ENCODE peak calls at places on chromosomes 16 and 17, in six cellular contexts. One of them, this sample, is unnamed.

GRCh38 chr17:6695565-6695964 is 17.6 kb downstream of the SLC13A5 start:
- DNase-seq in naive thymus-derived CD4-positive, alpha-beta T cell: no peak
- DNase-seq in heart right ventricle: no peak
- DNase-seq in upper lobe of right lung: no peak
- DNase-seq in cardiac fibroblast: no peak
- DNase-seq in foreskin fibroblast: no peak
- DNase-seq in this sample: no peak

GRCh38 chr17:34990921-34991365 is 10.6 kb downstream of the LIG3 start:
- DNase-seq in naive thymus-derived CD4-positive, alpha-beta T cell: no peak
- DNase-seq in heart right ventricle: no peak
- DNase-seq in upper lobe of right lung: no peak
- DNase-seq in cardiac fibroblast: peak
- DNase-seq in foreskin fibroblast: no peak
- DNase-seq in this sample: peak

GRCh38 chr16:20937736-20938135 is 37.2 kb downstream of the LYRM1 start:
- DNase-seq in naive thymus-derived CD4-positive, alpha-beta T cell: no peak
- DNase-seq in heart right ventricle: no peak
- DNase-seq in upper lobe of right lung: no peak
- DNase-seq in cardiac fibroblast: no peak
- DNase-seq in foreskin fibroblast: no peak
- DNase-seq in this sample: no peak

GRCh38 chr16:88940196-88941050 is 36.6 kb downstream of the CBFA2T3 start:
- DNase-seq in naive thymus-derived CD4-positive, alpha-beta T cell: no peak
- DNase-seq in heart right ventricle: peak
- DNase-seq in upper lobe of right lung: no peak
- DNase-seq in cardiac fibroblast: no peak
- DNase-seq in foreskin fibroblast: peak
- DNase-seq in this sample: no peak

GRCh38 chr16:82874251-82874650 is 247.5 kb downstream of the CDH13 start:
- DNase-seq in naive thymus-derived CD4-positive, alpha-beta T cell: no peak
- DNase-seq in heart right ventricle: no peak
- DNase-seq in upper lobe of right lung: no peak
- DNase-seq in cardiac fibroblast: no peak
- DNase-seq in foreskin fibroblast: no peak
- DNase-seq in this sample: no peak

GRCh38 chr17:72788950-72789585 is 303.4 kb downstream of the SLC39A11 start:
- DNase-seq in naive thymus-derived CD4-positive, alpha-beta T cell: no peak
- DNase-seq in heart right ventricle: no peak
- DNase-seq in upper lobe of right lung: no peak
- DNase-seq in cardiac fibroblast: peak
- DNase-seq in foreskin fibroblast: peak
- DNase-seq in this sample: no peak

GRCh38 chr16:12320298-12320706 is 343.8 kb downstream of the SNX29 start:
- DNase-seq in naive thymus-derived CD4-positive, alpha-beta T cell: no peak
- DNase-seq in heart right ventricle: no peak
- DNase-seq in upper lobe of right lung: no peak
- DNase-seq in cardiac fibroblast: no peak
- DNase-seq in foreskin fibroblast: peak
- DNase-seq in this sample: no peak

GRCh38 chr16:30065943-30066881 is 652 bp downstream of the ALDOA start:
- DNase-seq in naive thymus-derived CD4-positive, alpha-beta T cell: no peak
- DNase-seq in heart right ventricle: no peak
- DNase-seq in upper lobe of right lung: peak
- DNase-seq in cardiac fibroblast: peak
- DNase-seq in foreskin fibroblast: peak
- DNase-seq in this sample: no peak

GRCh38 chr17:82528484-82529265 is 9.1 kb downstream of the FOXK2 start:
- DNase-seq in naive thymus-derived CD4-positive, alpha-beta T cell: no peak
- DNase-seq in heart right ventricle: peak
- DNase-seq in upper lobe of right lung: no peak
- DNase-seq in cardiac fibroblast: peak
- DNase-seq in foreskin fibroblast: peak
- DNase-seq in this sample: no peak

GRCh38 chr16:59950431-59950830 is 1216.3 kb upstream of the GOT2 start:
- DNase-seq in naive thymus-derived CD4-positive, alpha-beta T cell: no peak
- DNase-seq in heart right ventricle: no peak
- DNase-seq in upper lobe of right lung: no peak
- DNase-seq in cardiac fibroblast: no peak
- DNase-seq in foreskin fibroblast: no peak
- DNase-seq in this sample: no peak

GRCh38 chr17:35244345-35245195 is 1.7 kb downstream of the SLFN5 start:
- DNase-seq in naive thymus-derived CD4-positive, alpha-beta T cell: peak
- DNase-seq in heart right ventricle: peak
- DNase-seq in upper lobe of right lung: peak
- DNase-seq in cardiac fibroblast: peak
- DNase-seq in foreskin fibroblast: peak
- DNase-seq in this sample: peak

GRCh38 chr17:83183951-83184506 is 104.6 kb downstream of the METRNL start:
- DNase-seq in naive thymus-derived CD4-positive, alpha-beta T cell: no peak
- DNase-seq in heart right ventricle: peak
- DNase-seq in upper lobe of right lung: no peak
- DNase-seq in cardiac fibroblast: no peak
- DNase-seq in foreskin fibroblast: no peak
- DNase-seq in this sample: no peak

GRCh38 chr17:65283704-65284103 is 146.5 kb downstream of the RGS9 start:
- DNase-seq in naive thymus-derived CD4-positive, alpha-beta T cell: no peak
- DNase-seq in heart right ventricle: no peak
- DNase-seq in upper lobe of right lung: no peak
- DNase-seq in cardiac fibroblast: peak
- DNase-seq in foreskin fibroblast: no peak
- DNase-seq in this sample: no peak

GRCh38 chr17:74200112-74200511 is 3.4 kb upstream of the RPL38 start:
- DNase-seq in naive thymus-derived CD4-positive, alpha-beta T cell: no peak
- DNase-seq in heart right ventricle: no peak
- DNase-seq in upper lobe of right lung: no peak
- DNase-seq in cardiac fibroblast: no peak
- DNase-seq in foreskin fibroblast: no peak
- DNase-seq in this sample: no peak

GRCh38 chr16:83542491-83542890 is 265.3 kb upstream of the HSBP1 start:
- DNase-seq in naive thymus-derived CD4-positive, alpha-beta T cell: no peak
- DNase-seq in heart right ventricle: no peak
- DNase-seq in upper lobe of right lung: no peak
- DNase-seq in cardiac fibroblast: no peak
- DNase-seq in foreskin fibroblast: no peak
- DNase-seq in this sample: no peak

GRCh38 chr16:16780588-16780987 is 401.6 kb downstream of the NPIPA7 start:
- DNase-seq in naive thymus-derived CD4-positive, alpha-beta T cell: no peak
- DNase-seq in heart right ventricle: no peak
- DNase-seq in upper lobe of right lung: no peak
- DNase-seq in cardiac fibroblast: no peak
- DNase-seq in foreskin fibroblast: no peak
- DNase-seq in this sample: no peak

GRCh38 chr17:333626-334396 is 18.8 kb downstream of the RPH3AL start:
- DNase-seq in naive thymus-derived CD4-positive, alpha-beta T cell: no peak
- DNase-seq in heart right ventricle: peak
- DNase-seq in upper lobe of right lung: peak
- DNase-seq in cardiac fibroblast: peak
- DNase-seq in foreskin fibroblast: peak
- DNase-seq in this sample: no peak

GRCh38 chr17:17702821-17703607 is 21.8 kb downstream of the RAI1 start:
- DNase-seq in naive thymus-derived CD4-positive, alpha-beta T cell: no peak
- DNase-seq in heart right ventricle: peak
- DNase-seq in upper lobe of right lung: no peak
- DNase-seq in cardiac fibroblast: peak
- DNase-seq in foreskin fibroblast: no peak
- DNase-seq in this sample: no peak

GRCh38 chr16:14495213-14496046 is 134.6 kb downstream of the PARN start:
- DNase-seq in naive thymus-derived CD4-positive, alpha-beta T cell: no peak
- DNase-seq in heart right ventricle: no peak
- DNase-seq in upper lobe of right lung: no peak
- DNase-seq in cardiac fibroblast: no peak
- DNase-seq in foreskin fibroblast: no peak
- DNase-seq in this sample: no peak

GRCh38 chr16:14496786-14497185 is 133.3 kb downstream of the PARN start:
- DNase-seq in naive thymus-derived CD4-positive, alpha-beta T cell: no peak
- DNase-seq in heart right ventricle: no peak
- DNase-seq in upper lobe of right lung: no peak
- DNase-seq in cardiac fibroblast: no peak
- DNase-seq in foreskin fibroblast: no peak
- DNase-seq in this sample: no peak

GRCh38 chr16:14497245-14498082 is 132.6 kb downstream of the PARN start:
- DNase-seq in naive thymus-derived CD4-positive, alpha-beta T cell: no peak
- DNase-seq in heart right ventricle: no peak
- DNase-seq in upper lobe of right lung: no peak
- DNase-seq in cardiac fibroblast: no peak
- DNase-seq in foreskin fibroblast: no peak
- DNase-seq in this sample: no peak

GRCh38 chr16:14494396-14494795 is 135.7 kb downstream of the PARN start:
- DNase-seq in naive thymus-derived CD4-positive, alpha-beta T cell: no peak
- DNase-seq in heart right ventricle: no peak
- DNase-seq in upper lobe of right lung: no peak
- DNase-seq in cardiac fibroblast: no peak
- DNase-seq in foreskin fibroblast: no peak
- DNase-seq in this sample: no peak

GRCh38 chr16:14496047-14496770 is 133.9 kb downstream of the PARN start:
- DNase-seq in naive thymus-derived CD4-positive, alpha-beta T cell: no peak
- DNase-seq in heart right ventricle: no peak
- DNase-seq in upper lobe of right lung: no peak
- DNase-seq in cardiac fibroblast: no peak
- DNase-seq in foreskin fibroblast: no peak
- DNase-seq in this sample: no peak
- H3K4me3 ChIP-seq in naive thymus-derived CD4-positive, alpha-beta T cell: no peak
- H3K4me3 ChIP-seq in heart right ventricle: no peak
- H3K4me3 ChIP-seq in upper lobe of right lung: no peak
- H3K4me3 ChIP-seq in cardiac fibroblast: no peak
- H3K4me3 ChIP-seq in foreskin fibroblast: no peak
- H3K4me3 ChIP-seq in this sample: no peak

GRCh38 chr16:65770752-65771151 is 595.7 kb upstream of the CDH5 start:
- DNase-seq in naive thymus-derived CD4-positive, alpha-beta T cell: no peak
- DNase-seq in heart right ventricle: no peak
- DNase-seq in upper lobe of right lung: no peak
- DNase-seq in cardiac fibroblast: no peak
- DNase-seq in foreskin fibroblast: no peak
- DNase-seq in this sample: no peak

GRCh38 chr16:65767125-65767524 is 599.4 kb upstream of the CDH5 start:
- DNase-seq in naive thymus-derived CD4-positive, alpha-beta T cell: no peak
- DNase-seq in heart right ventricle: no peak
- DNase-seq in upper lobe of right lung: no peak
- DNase-seq in cardiac fibroblast: no peak
- DNase-seq in foreskin fibroblast: no peak
- DNase-seq in this sample: no peak

GRCh38 chr16:65771707-65772106 is 594.8 kb upstream of the CDH5 start:
- DNase-seq in naive thymus-derived CD4-positive, alpha-beta T cell: no peak
- DNase-seq in heart right ventricle: no peak
- DNase-seq in upper lobe of right lung: no peak
- DNase-seq in cardiac fibroblast: no peak
- DNase-seq in foreskin fibroblast: no peak
- DNase-seq in this sample: no peak

GRCh38 chr16:65769776-65770438 is 596.6 kb upstream of the CDH5 start:
- DNase-seq in naive thymus-derived CD4-positive, alpha-beta T cell: no peak
- DNase-seq in heart right ventricle: no peak
- DNase-seq in upper lobe of right lung: no peak
- DNase-seq in cardiac fibroblast: peak
- DNase-seq in foreskin fibroblast: no peak
- DNase-seq in this sample: no peak

DNA sequence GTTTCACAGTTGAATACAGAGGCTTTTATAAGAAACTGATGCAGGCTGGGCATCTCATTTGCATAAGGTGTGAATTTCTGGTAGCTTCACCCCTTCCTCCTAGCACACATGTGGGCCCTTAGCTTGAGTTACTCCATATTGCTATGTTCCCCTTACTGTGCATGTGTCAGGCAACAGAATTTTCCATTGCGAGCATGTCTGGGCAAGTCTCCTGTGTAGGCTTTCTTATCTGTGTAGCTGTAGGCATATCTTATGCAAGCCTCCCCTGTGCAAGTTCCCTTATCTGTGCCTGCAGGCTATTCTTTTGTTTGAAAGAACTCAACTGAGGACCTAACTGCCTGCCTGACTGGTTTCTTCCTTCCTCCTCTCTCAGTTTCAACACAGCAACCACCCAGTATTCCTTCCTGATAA is 597.4 kb upstream of the CDH5 start:
- DNase-seq in naive thymus-derived CD4-positive, alpha-beta T cell: no peak
- DNase-seq in heart right ventricle: no peak
- DNase-seq in upper lobe of right lung: no peak
- DNase-seq in cardiac fibroblast: peak
- DNase-seq in foreskin fibroblast: peak
- DNase-seq in this sample: peak
- H3K4me3 ChIP-seq in naive thymus-derived CD4-positive, alpha-beta T cell: no peak
- H3K4me3 ChIP-seq in heart right ventricle: no peak
- H3K4me3 ChIP-seq in upper lobe of right lung: no peak
- H3K4me3 ChIP-seq in cardiac fibroblast: no peak
- H3K4me3 ChIP-seq in foreskin fibroblast: no peak
- H3K4me3 ChIP-seq in this sample: no peak

DNA sequence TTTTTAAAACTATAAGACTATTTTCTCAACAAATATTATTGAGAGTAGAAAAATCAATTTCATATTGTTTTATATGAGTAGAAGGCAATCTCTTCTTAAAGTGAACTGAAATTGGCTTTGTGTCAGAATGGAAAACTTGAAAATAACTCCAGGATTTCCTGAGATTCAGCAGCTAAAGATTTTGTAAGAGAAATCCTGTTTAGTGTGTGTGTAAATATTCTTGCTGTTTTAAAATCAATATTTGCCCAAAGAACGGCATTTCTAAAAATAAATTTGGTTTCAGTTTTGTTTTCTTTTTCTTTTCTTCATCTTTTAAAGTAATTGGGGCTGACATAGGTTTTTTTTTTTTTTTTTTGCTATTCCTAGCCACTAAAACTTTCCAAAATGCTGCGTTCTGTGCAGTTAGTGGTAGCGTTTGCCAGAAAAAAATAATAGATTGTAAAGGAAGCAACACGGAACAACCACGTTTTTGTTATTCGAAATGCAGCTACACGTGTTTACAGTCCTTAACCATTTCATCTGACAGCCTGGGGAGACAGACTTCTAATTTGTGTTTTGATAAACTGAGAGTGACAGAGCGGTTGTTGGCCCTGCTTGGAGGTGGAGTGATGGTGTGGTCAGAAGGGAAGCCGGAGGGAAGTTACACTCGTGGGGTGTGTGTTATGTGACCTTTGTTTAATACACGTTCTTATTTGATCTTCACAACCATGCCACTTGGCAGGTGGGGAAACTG is 21.6 kb upstream of the SMPD3 start:
- DNase-seq in naive thymus-derived CD4-positive, alpha-beta T cell: no peak
- DNase-seq in heart right ventricle: no peak
- DNase-seq in upper lobe of right lung: no peak
- DNase-seq in cardiac fibroblast: no peak
- DNase-seq in foreskin fibroblast: no peak
- DNase-seq in this sample: no peak
- H3K4me3 ChIP-seq in naive thymus-derived CD4-positive, alpha-beta T cell: peak
- H3K4me3 ChIP-seq in heart right ventricle: peak
- H3K4me3 ChIP-seq in upper lobe of right lung: peak
- H3K4me3 ChIP-seq in cardiac fibroblast: no peak
- H3K4me3 ChIP-seq in foreskin fibroblast: no peak
- H3K4me3 ChIP-seq in this sample: peak

DNA sequence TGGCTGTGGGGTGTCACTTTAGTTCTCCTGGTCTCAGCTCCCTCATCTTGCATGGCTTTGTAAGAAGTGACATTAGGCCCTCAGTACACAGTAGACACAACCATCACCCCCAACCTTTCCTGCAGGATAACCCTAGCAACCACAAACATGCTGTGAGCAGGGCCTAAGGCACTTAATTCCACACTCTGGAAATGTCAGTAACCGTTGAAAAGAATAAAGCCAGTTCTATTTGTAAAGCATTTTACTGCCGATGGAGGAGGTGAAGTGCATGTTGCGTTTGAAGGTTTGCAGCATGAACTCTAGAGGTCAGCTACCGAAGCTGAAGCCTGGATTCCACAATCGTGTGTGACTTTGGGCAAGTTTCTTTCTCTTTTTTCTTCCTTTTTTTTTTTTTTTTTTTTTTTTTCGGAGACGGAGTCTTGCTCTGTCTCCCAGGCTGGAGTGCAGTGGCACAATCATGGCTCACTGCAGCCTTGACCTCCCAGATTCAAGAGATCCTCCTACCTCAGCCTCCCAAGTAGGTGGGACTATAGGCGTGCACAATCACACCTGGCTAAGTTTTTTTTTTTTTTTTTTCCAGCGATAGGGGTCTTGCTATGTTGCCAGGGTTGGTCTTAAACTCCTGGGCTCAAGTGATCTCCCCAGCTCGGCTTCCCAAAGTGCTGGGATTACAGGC is 26.1 kb upstream of the TOB1 start:
- DNase-seq in naive thymus-derived CD4-positive, alpha-beta T cell: no peak
- DNase-seq in heart right ventricle: no peak
- DNase-seq in upper lobe of right lung: no peak
- DNase-seq in cardiac fibroblast: no peak
- DNase-seq in foreskin fibroblast: no peak
- DNase-seq in this sample: no peak
- H3K4me3 ChIP-seq in naive thymus-derived CD4-positive, alpha-beta T cell: no peak
- H3K4me3 ChIP-seq in heart right ventricle: no peak
- H3K4me3 ChIP-seq in upper lobe of right lung: no peak
- H3K4me3 ChIP-seq in cardiac fibroblast: no peak
- H3K4me3 ChIP-seq in foreskin fibroblast: no peak
- H3K4me3 ChIP-seq in this sample: no peak